ENCODE peak calls at places on chromosomes 3 and 15, in seven cellular contexts. E is HCT116, T is left ventricle myocardium inferior, W is heart left ventricle, M is colonic mucosa, S is stomach, U is upper lobe of right lung. N is an unnamed sample.
A peak's percentile ranks its signal among the peaks of the same experiment; 100 is the strongest.

GRCh38 chr3:175648939-175649338 is 789.8 kb downstream of the NAALADL2 start:
- DNase-seq in E (no peak), T (no peak), W (no peak), M (no peak), S (no peak), U (no peak), N (no peak)

GRCh38 chr15:98896802-98897732 is 110.5 kb downstream of the PGPEP1L start:
- DNase-seq in E (peak; percentile 77), T (no peak), W (no peak), M (no peak), S (no peak), U (no peak), N (no peak)

GRCh38 chr15:84797212-84797611 is 19.9 kb upstream of the ALPK3 start:
- DNase-seq in E (no peak), T (no peak), W (no peak), M (no peak), S (no peak), U (peak; percentile 7), N (no peak)

GRCh38 chr3:141367038-141367730 is 1.1 kb upstream of the ZBTB38 start:
- DNase-seq in E (peak; percentile 57), T (no peak), W (no peak), M (no peak), S (no peak), U (no peak), N (peak; percentile 61)

GRCh38 chr3:188706599-188706998 is 465.2 kb upstream of the TPRG1 start:
- DNase-seq in E (no peak), T (no peak), W (no peak), M (no peak), S (no peak), U (no peak), N (no peak)

GRCh38 chr15:46946953-46947352 is 770.4 kb upstream of the SEMA6D start:
- DNase-seq in E (no peak), T (no peak), W (no peak), M (no peak), S (no peak), U (no peak), N (no peak)

GRCh38 chr15:45449878-45450277 is 71.5 kb upstream of the GATM start:
- DNase-seq in E (no peak), T (no peak), W (no peak), M (peak; percentile 92), S (peak; percentile 93), U (peak; percentile 89), N (no peak)

GRCh38 chr15:25684521-25685215 is 178.5 kb downstream of the ATP10A start:
- DNase-seq in E (no peak), T (no peak), W (no peak), M (no peak), S (no peak), U (no peak), N (peak; percentile 78)

GRCh38 chr3:173410836-173411235 is 13.3 kb downstream of the NLGN1 start:
- DNase-seq in E (no peak), T (no peak), W (no peak), M (no peak), S (no peak), U (no peak), N (no peak)

GRCh38 chr15:87610366-87610765 is 646.2 kb downstream of the NTRK3 start:
- DNase-seq in E (no peak), T (no peak), W (no peak), M (no peak), S (no peak), U (no peak), N (no peak)

GRCh38 chr15:87609474-87609873 is 647.1 kb downstream of the NTRK3 start:
- DNase-seq in E (no peak), T (no peak), W (no peak), M (no peak), S (no peak), U (no peak), N (no peak)

GRCh38 chr15:87608238-87609028 is 648.1 kb downstream of the NTRK3 start:
- DNase-seq in E (no peak), T (no peak), W (no peak), M (no peak), S (no peak), U (no peak), N (no peak)

GRCh38 chr15:87604857-87605446 is 651.6 kb downstream of the NTRK3 start:
- DNase-seq in E (no peak), T (no peak), W (no peak), M (no peak), S (no peak), U (no peak), N (no peak)

DNA sequence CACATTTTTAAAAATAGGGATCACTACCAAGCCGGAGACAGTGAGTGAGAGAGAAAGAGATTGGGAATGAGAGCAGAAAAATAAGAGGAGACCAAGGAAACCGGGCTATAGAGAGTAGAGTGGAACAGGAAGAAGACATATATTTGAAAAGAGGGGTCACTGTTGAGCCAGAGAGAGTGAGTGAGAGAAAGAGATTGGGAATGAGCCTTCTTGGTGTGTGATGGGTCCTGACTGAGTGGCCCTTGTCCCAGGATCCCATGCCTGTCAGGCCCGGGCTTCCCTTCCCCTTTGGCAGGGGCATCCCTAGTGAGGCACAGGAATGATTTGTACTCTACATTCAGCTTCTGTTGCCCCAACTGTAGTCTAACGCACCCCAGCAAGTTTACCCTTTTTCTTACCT is 646.6 kb downstream of the NTRK3 start:
- DNase-seq in E (no peak), T (no peak), W (no peak), M (no peak), S (no peak), U (no peak), N (no peak)
- H3K4me3 ChIP-seq in E (no peak overlapping the region), T (no peak overlapping the region), W (no peak overlapping the region), M (no peak overlapping the region), S (no peak overlapping the region), U (no peak overlapping the region), N (no peak overlapping the region)

DNA sequence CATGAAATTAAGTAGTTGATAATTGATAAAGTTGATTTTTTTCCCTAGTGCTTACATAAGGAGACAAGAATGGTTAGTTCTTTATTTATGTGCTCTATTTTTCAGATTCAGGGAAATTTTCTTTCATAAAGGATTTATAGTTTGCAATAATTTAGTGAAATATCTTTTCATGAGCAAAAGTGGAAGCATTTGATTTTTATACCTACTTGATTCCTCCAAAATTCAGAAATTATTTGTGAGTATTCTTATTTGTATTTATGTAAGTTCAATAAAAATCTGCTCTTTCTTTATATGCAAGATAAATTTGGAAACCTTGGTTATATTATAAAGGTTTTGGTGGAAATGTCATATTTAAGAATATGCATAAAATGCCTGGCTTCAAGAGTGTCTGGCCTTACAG is 14.7 kb upstream of the SLCO2A1 start:
- DNase-seq in E (no peak), T (no peak), W (no peak), M (no peak), S (no peak), U (no peak), N (no peak)
- H3K9me3 ChIP-seq in E (no peaks in the 10 kb centered on the region), T (peaks cover 25% of the 10 kb centered on the region), W (no peaks in the 10 kb centered on the region), M (no peaks in the 10 kb centered on the region), S (peaks cover 5% of the 10 kb centered on the region), U (peaks cover 9% of the 10 kb centered on the region), N (peaks cover 1% of the 10 kb centered on the region)

GRCh38 chr15:88906551-88906950 is 6.6 kb downstream of the MFGE8 start:
- DNase-seq in E (no peak), T (no peak), W (no peak), M (no peak), S (no peak), U (peak; percentile 20), N (no peak)
- H3K27ac ChIP-seq in E (no peak overlapping the region), T (peak overlapping the region; percentile 95), W (no peak overlapping the region), M (no peak overlapping the region), S (no peak overlapping the region), U (no peak overlapping the region), N (no peak overlapping the region)

GRCh38 chr15:69979269-69979668 is 118.4 kb downstream of the TLE3 start:
- DNase-seq in E (no peak), T (no peak), W (no peak), M (no peak), S (no peak), U (no peak), N (no peak)
- H3K4me3 ChIP-seq in E (no peak overlapping the region), T (no peak overlapping the region), W (no peak overlapping the region), M (no peak overlapping the region), S (no peak overlapping the region), U (no peak overlapping the region), N (no peak overlapping the region)

DNA sequence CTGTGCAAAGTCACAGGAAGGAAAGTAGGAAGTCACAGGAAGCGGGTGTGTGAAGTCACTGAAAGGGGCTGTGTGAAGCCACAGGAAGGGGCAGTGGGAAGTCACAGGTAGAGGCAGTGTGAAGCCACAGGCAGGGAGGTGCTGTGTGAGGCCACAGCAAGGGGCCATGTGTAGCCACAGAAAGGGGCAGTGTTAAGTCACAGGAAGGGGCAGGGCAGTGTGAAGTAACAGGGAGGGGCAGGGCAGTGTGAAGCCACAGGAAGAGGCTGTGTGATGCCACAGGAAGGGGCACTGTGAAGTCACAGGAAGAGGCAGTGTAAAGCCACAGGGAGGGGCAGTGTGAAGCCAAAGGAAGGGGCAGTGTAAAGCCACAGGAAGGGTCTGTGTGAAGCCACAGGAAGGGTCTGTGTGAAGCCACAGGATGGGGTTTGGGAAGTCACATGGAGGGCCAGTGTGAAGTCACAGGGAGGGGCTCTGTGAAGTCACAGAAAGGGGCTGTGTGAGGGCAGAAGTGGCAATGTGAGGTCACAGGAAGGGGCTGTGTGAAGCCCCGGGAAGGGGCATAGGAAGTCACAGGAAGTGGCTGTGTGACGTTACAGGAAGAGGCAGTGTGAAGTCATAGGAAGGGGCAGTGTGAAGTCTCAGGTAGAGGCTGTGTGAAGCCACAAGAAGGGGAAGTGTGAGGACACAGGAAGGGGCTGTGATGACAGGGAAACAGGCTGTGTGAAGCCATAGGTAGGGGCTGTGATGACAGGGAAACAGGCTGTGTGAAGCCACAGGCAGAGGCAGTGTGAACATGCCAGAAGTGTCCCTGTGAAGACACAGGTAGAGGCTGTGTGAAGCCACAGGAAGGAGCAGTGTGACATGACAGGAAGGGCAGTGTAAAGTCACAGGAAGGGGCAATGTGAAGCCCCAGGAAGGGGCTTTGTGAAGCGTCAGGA is 36.7 kb downstream of the GASK1A start:
- DNase-seq in E (no peak), T (no peak), W (no peak), M (no peak), S (no peak), U (no peak), N (no peak)
- H3K9me3 ChIP-seq in E (no peaks in the 10 kb centered on the region), T (no peaks in the 10 kb centered on the region), W (no peaks in the 10 kb centered on the region), M (no peaks in the 10 kb centered on the region), S (no peaks in the 10 kb centered on the region), U (no peaks in the 10 kb centered on the region), N (no peaks in the 10 kb centered on the region)

N was measured in aorta.